ENCODE peak calls at places on chromosomes 3 and 15, in seven cellular contexts. F is spleen, T is transverse colon, W is stomach, J is GM23338, Y is HL-60, M is K562. Z is an unnamed sample.

GRCh38 chr15:75720787-75721461 is 8.3 kb upstream of the CSPG4 start:
- DNase-seq in F (no peak), T (peak), W (peak), J (peak), Y (no peak), M (peak), Z (peak)

GRCh38 chr3:30611613-30612421 is 5.4 kb downstream of the TGFBR2 start:
- DNase-seq in F (no peak), T (no peak), W (no peak), J (no peak), Y (no peak), M (no peak), Z (peak)

GRCh38 chr3:9704343-9705322 is 1.0 kb downstream of the CPNE9 start:
- DNase-seq in F (peak), T (peak), W (peak), J (peak), Y (no peak), M (peak), Z (no peak)

GRCh38 chr3:105354429-105354828 is 12.3 kb upstream of the ALCAM start:
- DNase-seq in F (no peak), T (no peak), W (no peak), J (peak), Y (no peak), M (no peak), Z (no peak)

GRCh38 chr3:31041161-31041978 is 146.9 kb upstream of the GADL1 start:
- DNase-seq in F (no peak), T (no peak), W (no peak), J (peak), Y (no peak), M (no peak), Z (no peak)

GRCh38 chr3:24829011-24829581 is 334.4 kb upstream of the THRB start:
- DNase-seq in F (peak), T (peak), W (peak), J (peak), Y (no peak), M (no peak), Z (no peak)

GRCh38 chr15:81752974-81753373 is 292.8 kb downstream of the MEX3B start:
- DNase-seq in F (no peak), T (no peak), W (no peak), J (peak), Y (no peak), M (no peak), Z (no peak)

GRCh38 chr3:73766599-73767378 is 142.0 kb upstream of the PDZRN3 start:
- DNase-seq in F (no peak), T (no peak), W (no peak), J (peak), Y (no peak), M (no peak), Z (no peak)

GRCh38 chr3:142724682-142725351 is 983 bp downstream of the TRPC1 start:
- DNase-seq in F (peak), T (peak), W (no peak), J (peak), Y (no peak), M (peak), Z (no peak)

GRCh38 chr15:40379853-40380252 is 2.7 kb upstream of the KNSTRN start:
- DNase-seq in F (no peak), T (peak), W (peak), J (no peak), Y (no peak), M (peak), Z (no peak)

GRCh38 chr3:158909870-158910269 is 108.0 kb downstream of the MFSD1 start:
- DNase-seq in F (no peak), T (no peak), W (no peak), J (no peak), Y (no peak), M (no peak), Z (no peak)

GRCh38 chr3:122074621-122075265 is 19.6 kb downstream of the CD86 start:
- DNase-seq in F (peak), T (peak), W (no peak), J (no peak), Y (peak), M (no peak), Z (no peak)

GRCh38 chr3:173066044-173066679 is 74.9 kb downstream of the SPATA16 start:
- DNase-seq in F (no peak), T (no peak), W (no peak), J (no peak), Y (no peak), M (peak), Z (no peak)

GRCh38 chr3:104582092-104582491 is 784.6 kb upstream of the ALCAM start:
- DNase-seq in F (no peak), T (no peak), W (no peak), J (no peak), Y (no peak), M (no peak), Z (no peak)

DNA sequence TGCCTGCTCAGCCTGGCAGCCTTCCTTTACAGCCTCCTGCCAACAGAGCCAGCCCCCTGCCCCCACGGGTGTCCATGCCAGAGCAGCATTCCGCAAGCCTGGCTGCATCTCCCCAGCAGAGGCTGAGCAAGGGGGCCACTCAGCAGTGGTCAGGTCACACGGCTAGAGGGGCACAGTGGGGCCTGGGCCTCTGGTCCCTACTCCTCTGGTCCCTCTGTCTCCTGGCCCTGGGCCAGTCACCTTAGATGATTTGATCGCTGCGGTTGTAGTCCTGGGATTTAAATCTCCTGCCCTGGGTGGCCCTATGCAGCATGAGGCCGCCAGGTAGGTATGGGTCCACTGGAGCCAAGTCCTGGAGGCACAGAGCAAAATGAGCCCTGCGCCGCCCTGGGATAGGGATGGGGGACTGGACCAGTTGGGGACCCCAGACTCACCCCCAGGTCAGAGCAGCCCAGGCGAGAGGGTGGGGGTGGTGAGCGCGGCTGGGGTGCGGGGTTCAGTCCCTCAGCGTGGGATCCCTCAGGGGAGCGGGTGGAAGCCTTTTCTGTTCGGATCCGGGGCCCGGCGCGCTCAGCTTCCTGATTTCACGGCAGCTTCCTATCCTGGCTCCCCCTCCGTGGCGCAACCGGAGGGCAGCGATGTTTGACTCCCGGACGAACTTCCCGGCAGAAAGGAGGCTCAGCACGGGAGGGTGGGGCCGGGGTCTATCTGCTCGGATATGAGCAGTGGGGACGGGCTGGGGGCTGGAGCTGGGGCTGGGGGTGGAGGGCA is at the start of gene ZBTB47:
- DNase-seq in F (peak), T (peak), W (peak), J (peak), Y (peak), M (peak), Z (no peak)
- TF ChIP-seq POLR2AphosphoS5 in F (peak), T (no peak), W (no peak), J (no peak), Y (no peak), M (no peak), Z (peak)

GRCh38 chr15:22950211-22950990 is 29.8 kb downstream of the CYFIP1 start:
- DNase-seq in F (peak), T (no peak), W (no peak), J (no peak), Y (no peak), M (no peak), Z (no peak)

GRCh38 chr15:22948056-22948455 is 32.1 kb downstream of the CYFIP1 start:
- DNase-seq in F (peak), T (no peak), W (no peak), J (no peak), Y (no peak), M (no peak), Z (no peak)

GRCh38 chr15:22951031-22951380 is 29.2 kb downstream of the CYFIP1 start:
- DNase-seq in F (no peak), T (no peak), W (no peak), J (no peak), Y (no peak), M (no peak), Z (peak)

GRCh38 chr15:22947101-22948000 is 32.8 kb downstream of the CYFIP1 start:
- DNase-seq in F (peak), T (no peak), W (no peak), J (no peak), Y (no peak), M (no peak), Z (no peak)

GRCh38 chr15:22949074-22949547 is 31.1 kb downstream of the CYFIP1 start:
- DNase-seq in F (peak), T (peak), W (no peak), J (peak), Y (no peak), M (peak), Z (peak)
- TF ChIP-seq POLR2AphosphoS5 in F (peak), T (no peak), W (peak), J (no peak), Y (no peak), M (no peak), Z (peak)

GRCh38 chr3:15797600-15798303 is at the start of gene ANKRD28:
- DNase-seq in F (no peak), T (no peak), W (no peak), J (peak), Y (peak), M (peak), Z (no peak)
- TF ChIP-seq POLR2AphosphoS5 in F (no peak), T (peak), W (peak), J (no peak), Y (peak), M (no peak), Z (no peak)

DNA sequence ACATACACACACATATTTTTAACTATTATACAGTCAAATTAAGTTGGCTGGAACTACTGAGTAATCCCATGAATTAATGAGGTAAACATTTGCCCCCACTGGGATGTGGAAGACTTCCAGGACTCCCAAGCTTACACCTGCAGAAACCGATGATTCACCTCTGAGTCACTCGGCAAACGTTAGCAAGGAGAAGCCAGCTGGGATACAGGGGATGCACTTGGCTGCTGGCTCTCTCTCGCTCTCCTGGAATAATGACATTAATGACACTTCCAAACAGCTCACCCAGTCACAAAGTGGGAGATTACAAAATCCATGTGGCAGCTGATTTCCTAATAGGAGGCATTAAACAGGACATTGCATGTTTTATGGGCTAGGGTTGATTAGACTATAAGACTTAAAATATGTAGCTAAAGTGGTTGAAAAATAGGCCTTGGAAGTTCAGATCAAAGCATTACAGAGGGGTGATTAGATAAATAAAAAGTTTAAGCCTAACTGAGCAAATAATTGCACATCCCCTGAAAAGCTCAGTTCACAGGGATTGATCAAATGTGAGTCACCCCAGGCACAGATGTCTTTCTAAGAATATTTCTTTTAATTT is 500.9 kb downstream of the SOX2 start:
- DNase-seq in F (no peak), T (no peak), W (peak), J (peak), Y (no peak), M (no peak), Z (peak)
- TF ChIP-seq POLR2AphosphoS5 in F (no peak), T (no peak), W (peak), J (no peak), Y (no peak), M (no peak), Z (no peak)

GRCh38 chr15:63502843-63503738 is 1.3 kb upstream of the USP3 start:
- DNase-seq in F (peak), T (peak), W (peak), J (peak), Y (peak), M (peak), Z (peak)
- TF ChIP-seq POLR2AphosphoS5 in F (peak), T (peak), W (peak), J (peak), Y (peak), M (no peak), Z (peak)

Z was measured in breast epithelium.